ENCODE peak calls at places on chromosomes 2 and 18, in ten cellular contexts. H is BJ; L is RWPE1; R is activated naive CD4-positive, alpha-beta T cell treated with Interleukin-2 at 50 U/mL for 16 hours; W is A172; E is IMR-90; S is substantia nigra; C is GM06990; A is amniotic stem cell; X is GF-D8. K is an unnamed sample.

GRCh38 chr2:122451040-122451439 is 695.6 kb downstream of the TSN start:
- DNase-seq in A (no peak), R (no peak), H (no peak), X (no peak), C (no peak), W (no peak), L (peak), E (peak), S (no peak), K (peak)

GRCh38 chr2:202790676-202791075 is 80.9 kb downstream of the ICA1L start:
- DNase-seq in A (no peak), X (no peak), E (peak), L (no peak), W (peak), S (no peak), R (no peak), C (no peak), H (no peak), K (peak)

GRCh38 chr2:135637456-135638087 is 104.1 kb upstream of the UBXN4 start:
- DNase-seq in C (peak), H (no peak), L (no peak), S (no peak), A (no peak), W (no peak), R (no peak), X (no peak), E (no peak), K (no peak)

GRCh38 chr2:112893801-112894200 is 17.2 kb upstream of the IL37 start:
- DNase-seq in C (no peak), A (no peak), E (no peak), L (no peak), W (no peak), R (no peak), H (no peak), X (no peak), S (no peak), K (no peak)

GRCh38 chr18:23573020-23573419 is 13.3 kb downstream of the NPC1 start:
- DNase-seq in W (no peak), H (no peak), L (no peak), E (no peak), R (no peak), X (no peak), A (no peak), S (no peak), C (no peak), K (no peak)

GRCh38 chr2:56229397-56230060 is 45.7 kb downstream of the CCDC85A start:
- DNase-seq in E (no peak), S (no peak), R (no peak), X (no peak), L (no peak), W (no peak), C (no peak), H (no peak), A (no peak), K (no peak)

GRCh38 chr2:153478289-153479261 is at the start of gene RPRM:
- DNase-seq in S (peak), L (peak), H (no peak), X (no peak), E (peak), R (peak), A (peak), C (peak), W (peak), K (peak)

GRCh38 chr2:33160217-33160616 is 213.5 kb downstream of the LTBP1 start:
- DNase-seq in S (no peak), C (no peak), W (peak), L (no peak), X (no peak), R (no peak), E (peak), H (no peak), A (no peak), K (peak)

GRCh38 chr18:26741041-26741440 is 124.5 kb downstream of the AQP4 start:
- DNase-seq in C (no peak), A (no peak), S (no peak), X (no peak), E (no peak), W (no peak), H (no peak), L (no peak), R (no peak), K (peak)

GRCh38 chr2:222494104-222494739 is 69.9 kb downstream of the SGPP2 start:
- DNase-seq in C (no peak), L (no peak), E (no peak), H (no peak), X (no peak), A (no peak), W (no peak), R (no peak), S (no peak), K (no peak)

GRCh38 chr2:24832991-24833671 is 39.9 kb downstream of the CENPO start:
- DNase-seq in R (no peak), X (no peak), S (no peak), E (no peak), A (no peak), C (no peak), H (no peak), L (no peak), W (no peak), K (peak)

GRCh38 chr2:19611491-19612332 is 253.3 kb upstream of the OSR1 start:
- DNase-seq in A (peak), L (peak), C (no peak), R (no peak), W (peak), X (no peak), S (no peak), E (peak), H (peak), K (peak)

GRCh38 chr2:137975280-137976271 is 11.3 kb downstream of the HNMT start:
- DNase-seq in C (no peak), X (no peak), R (no peak), E (no peak), S (no peak), L (peak), H (no peak), A (no peak), W (no peak), K (no peak)